ENCODE peak calls at places on chromosome 19, in four cellular contexts. Y, E, L and C are unnamed samples.
A peak's percentile ranks its signal among the peaks of the same experiment; 100 is the strongest.

GRCh38 chr19:49672131-49672919 is 4.7 kb upstream of the PRMT1 start:
- DNase-seq in E (peak; percentile 82), Y (peak; percentile 96), L (no peak), C (peak; percentile 83)

GRCh38 chr19:1167687-1168561 is 6.1 kb downstream of the SBNO2 start:
- DNase-seq in L (no peak), E (peak; percentile 55), Y (no peak), C (no peak)

GRCh38 chr19:11125994-11126685 is 29.4 kb downstream of the SPC24 start:
- DNase-seq in Y (peak; percentile 90), E (peak; percentile 83), L (peak; percentile 33), C (peak; percentile 60)

GRCh38 chr19:2544576-2545415 is 68.9 kb downstream of the GADD45B start:
- DNase-seq in Y (peak; percentile 9), E (no peak), L (no peak), C (no peak)

GRCh38 chr19:40141546-40141945 is 49.7 kb upstream of the MAP3K10 start:
- DNase-seq in Y (no peak), L (no peak), E (no peak), C (no peak)

GRCh38 chr19:48678201-48678600 is 5.4 kb upstream of the NTN5 start:
- DNase-seq in L (no peak), E (no peak), Y (peak; percentile 23), C (no peak)

GRCh38 chr19:31226536-31226935 is 122.7 kb downstream of the TSHZ3 start:
- DNase-seq in Y (no peak), E (no peak), L (no peak), C (no peak)

GRCh38 chr19:18342090-18342632 is 1.8 kb downstream of the PGPEP1 start:
- DNase-seq in E (no peak), L (no peak), Y (no peak), C (no peak)

GRCh38 chr19:46101293-46101692 is 23.2 kb downstream of the IGFL3 start:
- DNase-seq in L (no peak), E (no peak), Y (no peak), C (no peak)

GRCh38 chr19:48656840-48657474 is 11.0 kb upstream of the CA11 start:
- DNase-seq in L (no peak), E (no peak), Y (peak; percentile 39), C (no peak)

GRCh38 chr19:17772172-17772571 is 20.9 kb downstream of the FCHO1 start:
- DNase-seq in Y (peak; percentile 51), E (no peak), L (no peak), C (no peak)